ENCODE peak calls at places on chromosome 19, in five cellular contexts. Y is endothelial cell of umbilical vein, J is fibroblast of lung, V is neural progenitor cell, C is PC-9. Q is an unnamed sample. For H4K20me1, the result is how much of the 10 kb centered on the place peaks cover.

GRCh38 chr19:48933382-48933932 is at the start of gene DHDH:
- DNase-seq in Y (peak), J (peak), V (peak), C (peak), Q (peak)

GRCh38 chr19:24054044-24054935 is 32.7 kb upstream of the ZNF254 start:
- DNase-seq in Y (no peak), J (peak), V (no peak), C (peak), Q (peak)

GRCh38 chr19:41898235-41898634 is 15.3 kb downstream of the ARHGEF1 start:
- DNase-seq in Y (no peak), J (no peak), V (no peak), C (no peak), Q (no peak)

GRCh38 chr19:27833031-27833430 is 1379.9 kb downstream of the UQCRFS1 start:
- DNase-seq in Y (no peak), J (no peak), V (no peak), C (no peak), Q (peak)

GRCh38 chr19:29503140-29503758 is 22.5 kb upstream of the VSTM2B start:
- DNase-seq in Y (no peak), J (no peak), V (no peak), C (no peak), Q (no peak)

GRCh38 chr19:9936151-9937000 is at the start of gene OLFM2:
- DNase-seq in Y (no peak), J (no peak), V (peak), C (no peak), Q (no peak)

GRCh38 chr19:13057744-13058143 is 44.9 kb downstream of the LYL1 start:
- DNase-seq in Y (peak), J (peak), V (no peak), C (no peak), Q (no peak)

GRCh38 chr19:29325241-29325975 is 112.5 kb upstream of the UQCRFS1 start:
- DNase-seq in Y (no peak), J (no peak), V (no peak), C (no peak), Q (no peak)

GRCh38 chr19:22623841-22624221 is 10.3 kb upstream of the ZNF492 start:
- DNase-seq in Y (no peak), J (no peak), V (no peak), C (no peak), Q (no peak)

GRCh38 chr19:43524922-43525835 is 1.8 kb downstream of the ETHE1 start:
- DNase-seq in Y (peak), J (peak), V (peak), C (peak), Q (peak)

GRCh38 chr19:16657384-16657783 is 2.6 kb downstream of the SMIM7 start:
- DNase-seq in Y (no peak), J (no peak), V (no peak), C (no peak), Q (no peak)

GRCh38 chr19:11887618-11888531 is at the start of gene ZNF69:
- DNase-seq in Y (peak), J (peak), V (peak), C (peak), Q (peak)

GRCh38 chr19:5958851-5959122 is 19.2 kb downstream of the RANBP3 start:
- DNase-seq in Y (no peak), J (no peak), V (no peak), C (no peak), Q (no peak)

GRCh38 chr19:49348305-49349188 is 13.3 kb downstream of the CD37 start:
- DNase-seq in Y (no peak), J (no peak), V (no peak), C (no peak), Q (no peak)

GRCh38 chr19:932647-933552 is 7.1 kb downstream of the ARID3A start:
- DNase-seq in Y (no peak), J (peak), V (peak), C (peak), Q (peak)

GRCh38 chr19:48508729-48509310 is 2.8 kb downstream of the LMTK3 start:
- DNase-seq in Y (no peak), J (no peak), V (no peak), C (no peak), Q (no peak)

GRCh38 chr19:3644351-3645066 is 17.9 kb upstream of the CACTIN start:
- DNase-seq in Y (no peak), J (peak), V (no peak), C (no peak), Q (no peak)

GRCh38 chr19:3599776-3600183 is 6.9 kb downstream of the TBXA2R start:
- DNase-seq in Y (no peak), J (no peak), V (peak), C (no peak), Q (no peak)

GRCh38 chr19:7467009-7467989 is 21.5 kb downstream of the PEX11G start:
- DNase-seq in Y (no peak), J (no peak), V (no peak), C (no peak), Q (no peak)

GRCh38 chr19:8233370-8233769 is 24.2 kb downstream of the CERS4 start:
- DNase-seq in Y (no peak), J (no peak), V (no peak), C (no peak), Q (no peak)

GRCh38 chr19:44745386-44745831 is 3.1 kb upstream of the BCL3 start:
- DNase-seq in Y (no peak), J (peak), V (peak), C (peak), Q (peak)

GRCh38 chr19:43316591-43317319 is 36.7 kb upstream of the CD177 start:
- DNase-seq in Y (no peak), J (peak), V (peak), C (no peak), Q (no peak)

GRCh38 chr19:43784981-43785808 is 4.4 kb upstream of the KCNN4 start:
- DNase-seq in Y (peak), J (peak), V (peak), C (peak), Q (peak)

GRCh38 chr19:56877069-56877715 is 36.7 kb upstream of the PEG3 start:
- DNase-seq in Y (no peak), J (no peak), V (no peak), C (no peak), Q (no peak)

GRCh38 chr19:48660854-48661731 is 11.7 kb downstream of the NTN5 start:
- DNase-seq in Y (peak), J (peak), V (peak), C (peak), Q (peak)

GRCh38 chr19:6459356-6460098 is at the start of gene SLC25A23:
- DNase-seq in Y (peak), J (peak), V (peak), C (peak), Q (peak)

GRCh38 chr19:35462476-35462953 is 14.5 kb downstream of the FFAR2 start:
- DNase-seq in Y (no peak), J (no peak), V (no peak), C (no peak), Q (no peak)

GRCh38 chr19:4759388-4760284 is 31.9 kb upstream of the FEM1A start:
- DNase-seq in Y (peak), J (peak), V (peak), C (peak), Q (peak)

GRCh38 chr19:32464279-32464678 is 58.7 kb downstream of the DPY19L3 start:
- DNase-seq in Y (peak), J (peak), V (no peak), C (no peak), Q (peak)

GRCh38 chr19:31232220-31232619 is 117.0 kb downstream of the TSHZ3 start:
- DNase-seq in Y (no peak), J (peak), V (peak), C (no peak), Q (no peak)

GRCh38 chr19:38949580-38950367 is 19.0 kb downstream of the MRPS12 start:
- DNase-seq in Y (peak), J (peak), V (peak), C (peak), Q (peak)

GRCh38 chr19:51798958-51799310 is 4.0 kb downstream of the FPR3 start:
- DNase-seq in Y (no peak), J (no peak), V (no peak), C (no peak), Q (no peak)

DNA sequence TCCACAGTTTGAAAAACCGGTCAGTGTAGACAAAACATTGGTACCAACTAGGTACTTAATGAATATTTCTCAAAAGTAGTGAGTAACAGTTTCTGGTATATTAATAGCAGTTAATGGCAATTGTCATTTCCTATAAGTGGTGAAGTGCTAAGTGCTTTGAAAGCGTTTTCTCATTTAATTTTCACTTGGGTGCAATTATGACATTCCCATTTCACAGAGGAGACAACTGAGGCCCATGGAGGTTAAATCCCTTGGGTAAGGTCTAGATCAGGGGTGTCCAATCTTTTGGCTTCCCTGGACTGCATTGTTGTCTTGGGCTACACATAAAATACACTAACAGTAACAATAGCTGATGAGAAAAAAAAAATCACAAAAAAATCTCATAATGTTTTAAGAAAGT is 687 bp upstream of the SYT3 start:
- DNase-seq in Y (no peak), J (no peak), V (no peak), C (no peak), Q (no peak)
- H4K20me1 ChIP-seq in Y (under half), J (under half), V (under half), C (under half), Q (under half)

GRCh38 chr19:46579286-46579944 is 21.7 kb upstream of the CALM3 start:
- DNase-seq in Y (no peak), J (no peak), V (peak), C (no peak), Q (no peak)
- TF ChIP-seq CTCF in Y (peak), J (peak), V (peak), C (no peak), Q (no peak)

DNA sequence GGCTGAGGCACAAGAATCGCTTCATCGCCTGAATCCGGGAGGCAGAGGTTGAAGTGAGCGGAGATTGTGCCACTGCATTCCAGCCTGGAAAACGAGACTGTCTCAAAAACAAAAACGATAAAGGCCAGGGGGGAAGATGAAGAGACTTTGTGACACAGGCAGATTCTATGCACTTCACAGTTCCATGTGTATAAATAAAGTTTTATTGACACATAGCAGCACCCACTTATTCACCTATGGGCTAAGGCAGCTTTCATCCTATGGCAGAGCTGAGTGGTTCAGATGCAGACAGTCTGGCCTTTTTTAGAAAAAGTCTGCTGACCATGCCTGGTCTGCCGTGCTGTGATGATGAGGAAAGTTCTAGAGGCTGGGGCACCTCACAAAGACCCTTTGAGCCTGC is 5.6 kb downstream of the LMNB2 start:
- DNase-seq in Y (no peak), J (no peak), V (no peak), C (no peak), Q (no peak)
- H4K20me1 ChIP-seq in Y (under half), J (under half), V (half or more), C (under half), Q (under half)

GRCh38 chr19:18283338-18283737 is 1.9 kb upstream of the JUND start:
- DNase-seq in Y (no peak), J (no peak), V (no peak), C (no peak), Q (no peak)
- TF ChIP-seq CTCF in Y (no peak), J (no peak), V (no peak), C (no peak), Q (no peak)

DNA sequence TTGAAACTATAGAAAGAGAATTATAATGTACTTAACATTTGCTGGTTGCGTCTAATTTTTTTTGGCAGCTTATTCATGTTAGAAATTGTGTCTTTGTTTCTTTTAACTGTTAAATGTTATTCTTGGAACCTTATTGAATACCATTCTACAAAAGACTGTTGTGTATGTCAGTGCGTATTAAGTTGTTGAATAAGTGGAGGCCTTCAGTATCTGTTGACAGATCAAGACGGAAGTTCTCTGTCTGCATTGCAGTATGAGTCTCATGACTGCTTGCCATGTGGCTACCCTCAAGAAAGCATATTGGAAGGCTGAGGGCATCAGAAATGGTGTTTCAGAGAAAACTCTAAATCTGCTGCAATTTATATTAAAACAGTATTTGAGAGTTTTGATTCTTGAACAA is 8.5 kb downstream of the UBA2 start:
- DNase-seq in Y (peak), J (no peak), V (no peak), C (no peak), Q (no peak)
- H4K20me1 ChIP-seq in Y (under half), J (under half), V (half or more), C (half or more), Q (under half)